ENCODE peak calls at places on chromosome 17, in eight cellular contexts. One of them, this sample, is unnamed.
A peak's percentile ranks its signal among the peaks of the same experiment; 100 is the strongest.

GRCh38 chr17:58315750-58316149 is 12.8 kb downstream of the TSPOAP1 start:
- DNase-seq in GM12865: no peak
- DNase-seq in AG04450: no peak
- DNase-seq in glutamatergic neuron: no peak
- DNase-seq in neural progenitor cell: no peak
- DNase-seq in activated CD8-positive, alpha-beta T cell treated with anti-CD3 and anti-CD28 coated beads for 36 hours: no peak
- DNase-seq in brain microvascular endothelial cell: no peak
- DNase-seq in foreskin fibroblast: no peak
- DNase-seq in this sample: no peak

GRCh38 chr17:82007495-82008257 is 15.0 kb downstream of the CENPX start:
- DNase-seq in neural progenitor cell: no peak
- DNase-seq in foreskin fibroblast: no peak
- DNase-seq in brain microvascular endothelial cell: no peak
- DNase-seq in AG04450: no peak
- DNase-seq in glutamatergic neuron: no peak
- DNase-seq in GM12865: no peak
- DNase-seq in activated CD8-positive, alpha-beta T cell treated with anti-CD3 and anti-CD28 coated beads for 36 hours: no peak
- DNase-seq in this sample: no peak

GRCh38 chr17:5540321-5540720 is 44.0 kb downstream of the NLRP1 start:
- DNase-seq in activated CD8-positive, alpha-beta T cell treated with anti-CD3 and anti-CD28 coated beads for 36 hours: no peak
- DNase-seq in GM12865: no peak
- DNase-seq in glutamatergic neuron: no peak
- DNase-seq in foreskin fibroblast: no peak
- DNase-seq in brain microvascular endothelial cell: no peak
- DNase-seq in neural progenitor cell: no peak
- DNase-seq in AG04450: no peak
- DNase-seq in this sample: no peak

GRCh38 chr17:83173997-83174858 is 94.8 kb downstream of the METRNL start:
- DNase-seq in neural progenitor cell: peak; percentile 62
- DNase-seq in GM12865: peak; percentile 85
- DNase-seq in AG04450: no peak
- DNase-seq in activated CD8-positive, alpha-beta T cell treated with anti-CD3 and anti-CD28 coated beads for 36 hours: no peak
- DNase-seq in glutamatergic neuron: peak; percentile 66
- DNase-seq in foreskin fibroblast: no peak
- DNase-seq in brain microvascular endothelial cell: no peak
- DNase-seq in this sample: peak; percentile 83

GRCh38 chr17:40025991-40026815 is 11.0 kb downstream of the CSF3 start:
- DNase-seq in neural progenitor cell: no peak
- DNase-seq in activated CD8-positive, alpha-beta T cell treated with anti-CD3 and anti-CD28 coated beads for 36 hours: peak; percentile 52
- DNase-seq in brain microvascular endothelial cell: peak; percentile 29
- DNase-seq in foreskin fibroblast: no peak
- DNase-seq in AG04450: no peak
- DNase-seq in GM12865: no peak
- DNase-seq in glutamatergic neuron: no peak
- DNase-seq in this sample: peak; percentile 22

GRCh38 chr17:81086789-81087551 is 52.0 kb downstream of the BAIAP2 start:
- DNase-seq in brain microvascular endothelial cell: no peak
- DNase-seq in neural progenitor cell: no peak
- DNase-seq in GM12865: no peak
- DNase-seq in AG04450: no peak
- DNase-seq in foreskin fibroblast: no peak
- DNase-seq in glutamatergic neuron: no peak
- DNase-seq in activated CD8-positive, alpha-beta T cell treated with anti-CD3 and anti-CD28 coated beads for 36 hours: no peak
- DNase-seq in this sample: no peak

GRCh38 chr17:70168044-70168978 is 1.0 kb upstream of the KCNJ2 start:
- DNase-seq in brain microvascular endothelial cell: peak; percentile 48
- DNase-seq in neural progenitor cell: peak; percentile 79
- DNase-seq in foreskin fibroblast: peak; percentile 86
- DNase-seq in glutamatergic neuron: peak; percentile 62
- DNase-seq in activated CD8-positive, alpha-beta T cell treated with anti-CD3 and anti-CD28 coated beads for 36 hours: peak; percentile 41
- DNase-seq in GM12865: peak; percentile 46
- DNase-seq in AG04450: peak; percentile 33
- DNase-seq in this sample: peak; percentile 52

GRCh38 chr17:81324177-81324905 is 29.2 kb upstream of the SLC38A10 start:
- DNase-seq in foreskin fibroblast: no peak
- DNase-seq in AG04450: no peak
- DNase-seq in glutamatergic neuron: no peak
- DNase-seq in brain microvascular endothelial cell: no peak
- DNase-seq in activated CD8-positive, alpha-beta T cell treated with anti-CD3 and anti-CD28 coated beads for 36 hours: no peak
- DNase-seq in neural progenitor cell: no peak
- DNase-seq in GM12865: no peak
- DNase-seq in this sample: no peak

GRCh38 chr17:36931096-36931696 is 6.1 kb upstream of the LHX1 start:
- DNase-seq in neural progenitor cell: no peak
- DNase-seq in GM12865: no peak
- DNase-seq in brain microvascular endothelial cell: no peak
- DNase-seq in AG04450: no peak
- DNase-seq in activated CD8-positive, alpha-beta T cell treated with anti-CD3 and anti-CD28 coated beads for 36 hours: no peak
- DNase-seq in glutamatergic neuron: no peak
- DNase-seq in foreskin fibroblast: no peak
- DNase-seq in this sample: no peak

GRCh38 chr17:59221159-59221847 is 992 bp downstream of the GDPD1 start:
- DNase-seq in activated CD8-positive, alpha-beta T cell treated with anti-CD3 and anti-CD28 coated beads for 36 hours: peak; percentile 24
- DNase-seq in neural progenitor cell: no peak
- DNase-seq in glutamatergic neuron: no peak
- DNase-seq in AG04450: no peak
- DNase-seq in brain microvascular endothelial cell: no peak
- DNase-seq in GM12865: no peak
- DNase-seq in foreskin fibroblast: no peak
- DNase-seq in this sample: no peak

GRCh38 chr17:63503330-63503685 is 19.9 kb upstream of the KCNH6 start:
- DNase-seq in foreskin fibroblast: no peak
- DNase-seq in activated CD8-positive, alpha-beta T cell treated with anti-CD3 and anti-CD28 coated beads for 36 hours: no peak
- DNase-seq in GM12865: no peak
- DNase-seq in brain microvascular endothelial cell: no peak
- DNase-seq in neural progenitor cell: no peak
- DNase-seq in AG04450: no peak
- DNase-seq in glutamatergic neuron: no peak
- DNase-seq in this sample: no peak

GRCh38 chr17:76384987-76385891 is 830 bp downstream of the SPHK1 start:
- DNase-seq in brain microvascular endothelial cell: peak; percentile 77
- DNase-seq in activated CD8-positive, alpha-beta T cell treated with anti-CD3 and anti-CD28 coated beads for 36 hours: peak; percentile 60
- DNase-seq in glutamatergic neuron: peak; percentile 38
- DNase-seq in GM12865: no peak
- DNase-seq in AG04450: no peak
- DNase-seq in foreskin fibroblast: peak; percentile 88
- DNase-seq in neural progenitor cell: peak; percentile 47
- DNase-seq in this sample: peak; percentile 48

GRCh38 chr17:32551186-32551955 is 64.6 kb downstream of the CDK5R1 start:
- DNase-seq in GM12865: peak; percentile 80
- DNase-seq in neural progenitor cell: no peak
- DNase-seq in foreskin fibroblast: peak; percentile 14
- DNase-seq in AG04450: no peak
- DNase-seq in brain microvascular endothelial cell: peak; percentile 46
- DNase-seq in activated CD8-positive, alpha-beta T cell treated with anti-CD3 and anti-CD28 coated beads for 36 hours: peak; percentile 37
- DNase-seq in glutamatergic neuron: no peak
- DNase-seq in this sample: peak; percentile 70

GRCh38 chr17:3659541-3660111 is 8.8 kb downstream of the TAX1BP3 start:
- DNase-seq in GM12865: no peak
- DNase-seq in glutamatergic neuron: no peak
- DNase-seq in neural progenitor cell: no peak
- DNase-seq in foreskin fibroblast: peak; percentile 96
- DNase-seq in activated CD8-positive, alpha-beta T cell treated with anti-CD3 and anti-CD28 coated beads for 36 hours: no peak
- DNase-seq in brain microvascular endothelial cell: peak; percentile 75
- DNase-seq in AG04450: peak; percentile 45
- DNase-seq in this sample: no peak

GRCh38 chr17:27353469-27354050 is 59.6 kb downstream of the WSB1 start:
- DNase-seq in foreskin fibroblast: peak; percentile 98
- DNase-seq in activated CD8-positive, alpha-beta T cell treated with anti-CD3 and anti-CD28 coated beads for 36 hours: peak; percentile 90
- DNase-seq in brain microvascular endothelial cell: peak; percentile 91
- DNase-seq in AG04450: peak; percentile 81
- DNase-seq in neural progenitor cell: peak; percentile 92
- DNase-seq in glutamatergic neuron: peak; percentile 94
- DNase-seq in GM12865: peak; percentile 91
- DNase-seq in this sample: peak; percentile 98

GRCh38 chr17:31584436-31585279 is 193.2 kb downstream of the RAB11FIP4 start:
- DNase-seq in AG04450: no peak
- DNase-seq in GM12865: no peak
- DNase-seq in neural progenitor cell: no peak
- DNase-seq in activated CD8-positive, alpha-beta T cell treated with anti-CD3 and anti-CD28 coated beads for 36 hours: no peak
- DNase-seq in brain microvascular endothelial cell: no peak
- DNase-seq in foreskin fibroblast: no peak
- DNase-seq in glutamatergic neuron: no peak
- DNase-seq in this sample: no peak

GRCh38 chr17:44198721-44199552 is 747 bp downstream of the ATXN7L3 start:
- DNase-seq in neural progenitor cell: peak; percentile 89
- DNase-seq in brain microvascular endothelial cell: no peak
- DNase-seq in foreskin fibroblast: peak; percentile 72
- DNase-seq in activated CD8-positive, alpha-beta T cell treated with anti-CD3 and anti-CD28 coated beads for 36 hours: peak; percentile 61
- DNase-seq in AG04450: no peak
- DNase-seq in GM12865: peak; percentile 79
- DNase-seq in glutamatergic neuron: peak; percentile 74
- DNase-seq in this sample: peak; percentile 92

GRCh38 chr17:603405-604193 is 111.0 kb downstream of the VPS53 start:
- DNase-seq in AG04450: no peak
- DNase-seq in neural progenitor cell: no peak
- DNase-seq in activated CD8-positive, alpha-beta T cell treated with anti-CD3 and anti-CD28 coated beads for 36 hours: no peak
- DNase-seq in glutamatergic neuron: no peak
- DNase-seq in GM12865: no peak
- DNase-seq in brain microvascular endothelial cell: no peak
- DNase-seq in foreskin fibroblast: peak; percentile 15
- DNase-seq in this sample: peak; percentile 3

GRCh38 chr17:41329279-41329925 is 13.9 kb upstream of the KRTAP17-1 start:
- DNase-seq in activated CD8-positive, alpha-beta T cell treated with anti-CD3 and anti-CD28 coated beads for 36 hours: peak; percentile 49
- DNase-seq in foreskin fibroblast: peak; percentile 85
- DNase-seq in glutamatergic neuron: peak; percentile 79
- DNase-seq in neural progenitor cell: peak; percentile 68
- DNase-seq in brain microvascular endothelial cell: peak; percentile 55
- DNase-seq in AG04450: no peak
- DNase-seq in GM12865: no peak
- DNase-seq in this sample: no peak

DNA sequence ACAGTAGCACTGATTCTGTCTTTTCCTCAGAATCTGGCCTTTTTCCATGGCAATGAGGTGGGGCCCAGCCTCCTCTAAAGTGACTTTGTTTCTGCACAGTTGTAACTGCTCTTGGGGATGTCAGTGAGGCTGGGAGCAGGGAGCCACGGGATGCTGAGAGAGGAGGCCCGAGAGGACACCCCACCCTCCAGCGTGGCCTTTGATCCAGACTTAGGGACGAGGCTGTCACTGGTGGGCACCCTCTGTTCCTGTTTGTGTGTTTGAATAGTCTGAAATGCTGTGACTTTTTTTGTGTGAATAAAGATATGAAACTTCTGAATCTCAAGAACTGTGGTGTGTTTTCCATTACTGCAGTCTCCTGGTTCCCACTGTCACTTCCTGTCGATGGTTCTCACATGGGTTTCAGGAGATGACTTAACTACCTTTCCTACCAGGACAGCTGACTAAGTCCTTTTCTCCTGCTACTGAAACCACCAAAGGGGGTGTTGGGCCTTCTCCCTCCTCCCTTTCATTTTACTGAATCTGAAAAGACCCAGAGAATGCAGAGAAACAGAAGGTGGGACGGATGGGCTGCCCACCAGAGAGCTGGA is 18.6 kb downstream of the KCTD2 start:
- DNase-seq in neural progenitor cell: no peak
- DNase-seq in GM12865: peak; percentile 66
- DNase-seq in activated CD8-positive, alpha-beta T cell treated with anti-CD3 and anti-CD28 coated beads for 36 hours: peak; percentile 30
- DNase-seq in glutamatergic neuron: no peak
- DNase-seq in foreskin fibroblast: peak; percentile 60
- DNase-seq in AG04450: no peak
- DNase-seq in brain microvascular endothelial cell: no peak
- DNase-seq in this sample: peak; percentile 81
- TF ChIP-seq CTCF in neural progenitor cell: no peak
- TF ChIP-seq CTCF in GM12865: no peak
- TF ChIP-seq CTCF in activated CD8-positive, alpha-beta T cell treated with anti-CD3 and anti-CD28 coated beads for 36 hours: no peak
- TF ChIP-seq CTCF in glutamatergic neuron: no peak
- TF ChIP-seq CTCF in foreskin fibroblast: no peak
- TF ChIP-seq CTCF in AG04450: no peak
- TF ChIP-seq CTCF in brain microvascular endothelial cell: no peak
- TF ChIP-seq CTCF in this sample: no peak

GRCh38 chr17:19336938-19337711 is 25.4 kb downstream of the B9D1 start:
- DNase-seq in AG04450: no peak
- DNase-seq in brain microvascular endothelial cell: peak; percentile 57
- DNase-seq in glutamatergic neuron: no peak
- DNase-seq in activated CD8-positive, alpha-beta T cell treated with anti-CD3 and anti-CD28 coated beads for 36 hours: no peak
- DNase-seq in GM12865: no peak
- DNase-seq in foreskin fibroblast: no peak
- DNase-seq in neural progenitor cell: peak; percentile 47
- DNase-seq in this sample: no peak
- TF ChIP-seq CTCF in AG04450: no peak
- TF ChIP-seq CTCF in brain microvascular endothelial cell: peak; percentile 93
- TF ChIP-seq CTCF in glutamatergic neuron: no peak
- TF ChIP-seq CTCF in activated CD8-positive, alpha-beta T cell treated with anti-CD3 and anti-CD28 coated beads for 36 hours: no peak
- TF ChIP-seq CTCF in GM12865: no peak
- TF ChIP-seq CTCF in foreskin fibroblast: no peak
- TF ChIP-seq CTCF in neural progenitor cell: peak; percentile 27
- TF ChIP-seq CTCF in this sample: no peak

DNA sequence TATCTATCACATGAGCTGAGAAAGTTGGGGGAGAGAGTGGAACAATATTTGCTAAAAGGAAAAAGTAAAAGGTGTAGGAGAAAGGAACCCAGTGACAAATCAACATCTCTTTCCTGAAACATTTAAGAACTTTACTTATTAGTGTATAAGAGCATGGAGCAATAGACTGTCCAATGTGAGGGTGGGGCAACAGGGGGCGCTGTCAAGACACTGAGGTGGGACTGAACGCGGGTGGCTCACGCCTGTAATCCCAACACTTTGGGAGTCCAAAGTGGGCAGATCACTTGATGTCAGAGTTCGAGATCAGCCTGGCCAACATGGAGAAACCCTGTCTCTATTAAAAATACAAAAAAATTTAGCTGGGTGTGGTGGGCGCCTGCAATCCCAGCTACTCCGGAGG is 21.2 kb downstream of the PCTP start:
- DNase-seq in AG04450: no peak
- DNase-seq in GM12865: no peak
- DNase-seq in neural progenitor cell: no peak
- DNase-seq in brain microvascular endothelial cell: no peak
- DNase-seq in activated CD8-positive, alpha-beta T cell treated with anti-CD3 and anti-CD28 coated beads for 36 hours: no peak
- DNase-seq in glutamatergic neuron: no peak
- DNase-seq in foreskin fibroblast: no peak
- DNase-seq in this sample: no peak
- TF ChIP-seq CTCF in AG04450: no peak
- TF ChIP-seq CTCF in GM12865: no peak
- TF ChIP-seq CTCF in neural progenitor cell: peak; percentile 15
- TF ChIP-seq CTCF in brain microvascular endothelial cell: no peak
- TF ChIP-seq CTCF in activated CD8-positive, alpha-beta T cell treated with anti-CD3 and anti-CD28 coated beads for 36 hours: no peak
- TF ChIP-seq CTCF in glutamatergic neuron: peak; percentile 14
- TF ChIP-seq CTCF in foreskin fibroblast: no peak
- TF ChIP-seq CTCF in this sample: no peak

DNA sequence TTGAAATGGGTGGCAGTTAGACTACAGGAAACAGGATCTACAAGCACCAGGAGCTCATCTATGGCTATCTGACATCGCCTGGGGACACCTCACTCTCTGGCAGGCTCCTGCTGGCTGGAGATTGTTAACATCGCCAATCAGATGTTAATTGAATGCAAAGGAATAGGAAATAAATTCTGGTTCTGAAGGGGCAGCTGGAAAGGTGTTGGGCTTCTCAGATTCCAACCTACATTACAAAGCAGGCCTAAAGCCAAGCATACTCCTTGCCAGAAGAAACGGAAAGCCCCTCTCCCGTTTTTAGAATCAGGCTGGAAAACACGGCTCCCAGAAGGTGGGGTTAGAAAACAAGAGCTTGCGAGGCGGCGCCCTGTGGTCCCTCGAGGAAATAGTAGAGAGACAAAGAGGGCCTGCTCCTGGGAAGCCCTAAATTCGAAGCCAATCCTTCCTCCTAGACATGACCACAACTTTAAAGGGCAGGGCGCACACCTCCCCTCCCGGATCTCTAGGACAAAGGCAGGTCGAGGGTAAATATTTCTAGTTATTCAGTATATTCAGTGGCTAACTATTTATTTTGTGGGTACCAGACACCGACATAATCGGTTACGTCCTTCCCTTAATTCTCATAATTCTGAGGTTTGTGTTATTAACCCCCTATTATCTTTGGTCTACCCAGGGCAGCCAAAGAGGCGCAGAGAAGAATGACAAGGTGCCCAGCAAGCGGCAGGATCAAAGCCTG is 763 bp upstream of the TOM1L1 start:
- DNase-seq in foreskin fibroblast: peak; percentile 36
- DNase-seq in GM12865: no peak
- DNase-seq in neural progenitor cell: peak; percentile 58
- DNase-seq in brain microvascular endothelial cell: no peak
- DNase-seq in AG04450: no peak
- DNase-seq in activated CD8-positive, alpha-beta T cell treated with anti-CD3 and anti-CD28 coated beads for 36 hours: no peak
- DNase-seq in glutamatergic neuron: peak; percentile 41
- DNase-seq in this sample: no peak
- TF ChIP-seq CTCF in foreskin fibroblast: no peak
- TF ChIP-seq CTCF in GM12865: no peak
- TF ChIP-seq CTCF in neural progenitor cell: no peak
- TF ChIP-seq CTCF in brain microvascular endothelial cell: no peak
- TF ChIP-seq CTCF in AG04450: no peak
- TF ChIP-seq CTCF in activated CD8-positive, alpha-beta T cell treated with anti-CD3 and anti-CD28 coated beads for 36 hours: no peak
- TF ChIP-seq CTCF in glutamatergic neuron: no peak
- TF ChIP-seq CTCF in this sample: no peak

This sample was measured in GM13976.